ENCODE peak calls at places on chromosomes 1 and 21, in five cellular contexts. S is A673; Z is CD4-positive, alpha-beta memory T cell; X is psoas muscle; H is choroid plexus epithelial cell. L is an unnamed sample.

GRCh38 chr1:154847891-154848290 is 22.2 kb downstream of the KCNN3 start:
- DNase-seq in S (peak; percentile 80), Z (no peak), X (peak; percentile 71), H (no peak), L (no peak)

GRCh38 chr1:201739492-201740085 is 89.4 kb upstream of the IPO9 start:
- DNase-seq in S (peak; percentile 54), Z (peak; percentile 58), X (no peak), H (peak; percentile 71), L (peak; percentile 86)

GRCh38 chr1:56399326-56400292 is 179.8 kb downstream of the PLPP3 start:
- DNase-seq in S (no peak), Z (no peak), X (no peak), H (no peak), L (no peak)

GRCh38 chr1:59631561-59631960 is 183.2 kb upstream of the HOOK1 start:
- DNase-seq in S (no peak), Z (no peak), X (no peak), H (no peak), L (peak; percentile 58)

GRCh38 chr1:80882552-80882951 is 918.2 kb upstream of the ADGRL2 start:
- DNase-seq in S (no peak), Z (no peak), X (no peak), H (peak; percentile 76), L (peak; percentile 35)

GRCh38 chr1:2544875-2545638 is 11.1 kb upstream of the TNFRSF14 start:
- DNase-seq in S (no peak), Z (no peak), X (no peak), H (no peak), L (no peak)

GRCh38 chr1:49163041-49163440 is 386.4 kb upstream of the BEND5 start:
- DNase-seq in S (no peak), Z (no peak), X (no peak), H (peak; percentile 12), L (peak; percentile 20)

GRCh38 chr1:15341634-15342375 is 67.9 kb upstream of the EFHD2 start:
- DNase-seq in S (peak; percentile 54), Z (no peak), X (no peak), H (peak; percentile 75), L (peak; percentile 87)

GRCh38 chr1:242349636-242350035 is 174.9 kb downstream of the PLD5 start:
- DNase-seq in S (no peak), Z (no peak), X (no peak), H (no peak), L (no peak)

GRCh38 chr1:176998396-176998795 is 166.1 kb downstream of the ASTN1 start:
- DNase-seq in S (peak; percentile 79), Z (no peak), X (no peak), H (no peak), L (peak; percentile 57)

GRCh38 chr1:211551628-211552465 is 27.1 kb downstream of the SLC30A1 start:
- DNase-seq in S (peak; percentile 52), Z (no peak), X (no peak), H (peak; percentile 81), L (peak; percentile 93)

DNA sequence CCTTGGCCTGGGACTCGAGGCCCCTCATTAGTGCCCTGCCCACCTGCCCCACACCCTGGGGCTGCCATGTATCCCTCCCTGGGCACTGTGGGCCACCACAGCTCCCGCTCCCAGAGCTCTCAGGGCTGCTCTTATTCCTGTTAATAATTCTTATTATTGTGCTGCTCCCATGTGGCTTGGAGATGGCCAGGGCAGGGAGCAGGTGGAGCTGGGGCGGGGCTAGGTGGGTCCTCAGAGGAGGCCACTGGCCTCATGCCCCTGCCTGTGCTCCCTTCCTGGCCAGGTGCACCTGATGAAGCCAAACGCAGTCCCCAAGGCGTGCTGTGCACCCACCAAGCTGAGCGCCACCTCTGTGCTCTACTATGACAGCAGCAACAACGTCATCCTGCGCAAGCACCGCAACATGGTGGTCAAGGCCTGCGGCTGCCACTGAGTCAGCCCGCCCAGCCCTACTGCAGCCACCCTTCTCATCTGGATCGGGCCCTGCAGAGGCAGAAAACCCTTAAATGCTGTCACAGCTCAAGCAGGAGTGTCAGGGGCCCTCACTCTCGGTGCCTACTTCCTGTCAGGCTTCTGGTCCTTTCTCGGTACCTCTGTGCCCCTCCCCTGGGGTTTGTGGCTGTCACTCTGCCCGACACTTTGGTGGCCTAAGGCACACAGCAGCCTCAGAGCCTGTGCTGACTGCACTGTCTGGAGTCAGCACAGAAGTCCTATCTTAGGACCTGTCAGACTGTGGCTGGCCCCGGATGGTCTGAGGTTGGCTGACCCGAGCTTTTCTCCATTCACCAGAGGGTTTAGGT is 34.1 kb downstream of the BMP8A start:
- DNase-seq in S (no peak), Z (no peak), X (no peak), H (no peak), L (no peak)
- H3K4me3 ChIP-seq in S (no peak overlapping the region), Z (no peak overlapping the region), X (no peak overlapping the region), H (no peak overlapping the region), L (no peak overlapping the region)

DNA sequence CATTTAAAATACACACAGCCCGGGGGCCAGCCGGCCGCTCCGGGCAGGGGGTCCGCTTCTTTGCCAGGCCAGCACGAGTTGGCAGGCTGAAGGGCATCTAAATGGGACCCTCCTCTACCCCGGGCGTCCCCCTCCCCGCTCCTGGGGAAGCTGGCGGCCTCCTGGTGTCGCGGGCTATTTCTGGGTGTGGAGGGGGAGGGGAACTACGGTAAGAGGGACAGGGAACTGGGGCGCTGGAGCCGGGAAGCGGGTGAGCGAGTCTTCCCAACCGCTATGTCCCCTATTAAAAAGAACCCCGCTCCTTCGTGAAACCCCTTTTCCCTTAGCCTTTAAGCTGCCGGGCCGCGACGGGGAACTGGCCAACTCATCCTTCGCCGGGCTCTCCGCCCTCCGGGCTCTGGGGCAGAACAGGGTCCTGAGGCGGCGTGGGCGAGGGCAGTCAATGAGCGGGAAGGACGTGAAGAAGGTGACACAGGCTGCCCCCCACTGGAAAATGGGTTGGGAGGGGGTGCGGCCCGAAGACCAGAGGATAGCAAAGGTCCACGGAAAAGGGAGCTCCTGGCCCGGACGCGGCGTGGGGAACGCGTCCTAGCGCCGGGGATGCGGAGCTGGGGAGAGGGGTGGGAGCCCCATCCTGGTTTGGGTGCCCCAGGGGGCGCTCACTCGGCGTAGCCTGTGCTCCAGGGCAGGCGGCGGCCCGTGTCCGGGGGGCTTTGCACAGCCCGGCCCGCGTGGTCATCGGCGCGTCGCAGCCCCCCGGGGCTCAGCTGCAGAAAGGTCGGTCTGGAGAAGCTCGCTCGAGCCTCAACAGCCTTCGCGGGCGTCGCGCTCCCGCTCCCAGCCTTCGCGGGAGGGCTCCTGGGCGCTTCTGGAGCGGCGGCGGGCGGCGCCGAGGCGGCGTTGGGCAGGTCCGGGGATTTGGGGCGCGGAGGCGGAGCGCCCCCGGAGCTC is 544 bp downstream of the PPM1J start:
- DNase-seq in S (no peak), Z (no peak), X (peak; percentile 72), H (no peak), L (no peak)
- H3K4me3 ChIP-seq in S (peak overlapping the region; percentile 52), Z (no peak overlapping the region), X (peak overlapping the region; percentile 92), H (peak overlapping the region; percentile 65), L (peak overlapping the region; percentile 65)

GRCh38 chr21:41207401-41208388 is 39.7 kb downstream of the BACE2 start:
- DNase-seq in S (no peak), Z (no peak), X (peak; percentile 70), H (peak; percentile 69), L (peak; percentile 81)
- H3K4me3 ChIP-seq in S (no peak overlapping the region), Z (no peak overlapping the region), X (no peak overlapping the region), H (peak overlapping the region; percentile 20), L (no peak overlapping the region)

GRCh38 chr1:151143057-151143435 is 3.4 kb downstream of the SEMA6C start:
- DNase-seq in S (no peak), Z (no peak), X (peak; percentile 80), H (no peak), L (no peak)

GRCh38 chr1:151144474-151145157 is 1.8 kb downstream of the SEMA6C start:
- DNase-seq in S (no peak), Z (no peak), X (no peak), H (peak; percentile 32), L (no peak)

GRCh38 chr1:151143986-151144385 is 2.4 kb downstream of the SEMA6C start:
- DNase-seq in S (no peak), Z (no peak), X (no peak), H (no peak), L (no peak)

GRCh38 chr1:151145158-151146071 is 1.0 kb downstream of the SEMA6C start:
- DNase-seq in S (no peak), Z (peak; percentile 24), X (peak; percentile 79), H (peak; percentile 29), L (peak; percentile 22)

GRCh38 chr1:151142411-151143056 is 3.9 kb downstream of the SEMA6C start:
- DNase-seq in S (no peak), Z (no peak), X (peak; percentile 94), H (no peak), L (no peak)
- H3K4me3 ChIP-seq in S (no peak overlapping the region), Z (no peak overlapping the region), X (peak overlapping the region; percentile 76), H (no peak overlapping the region), L (no peak overlapping the region)

DNA sequence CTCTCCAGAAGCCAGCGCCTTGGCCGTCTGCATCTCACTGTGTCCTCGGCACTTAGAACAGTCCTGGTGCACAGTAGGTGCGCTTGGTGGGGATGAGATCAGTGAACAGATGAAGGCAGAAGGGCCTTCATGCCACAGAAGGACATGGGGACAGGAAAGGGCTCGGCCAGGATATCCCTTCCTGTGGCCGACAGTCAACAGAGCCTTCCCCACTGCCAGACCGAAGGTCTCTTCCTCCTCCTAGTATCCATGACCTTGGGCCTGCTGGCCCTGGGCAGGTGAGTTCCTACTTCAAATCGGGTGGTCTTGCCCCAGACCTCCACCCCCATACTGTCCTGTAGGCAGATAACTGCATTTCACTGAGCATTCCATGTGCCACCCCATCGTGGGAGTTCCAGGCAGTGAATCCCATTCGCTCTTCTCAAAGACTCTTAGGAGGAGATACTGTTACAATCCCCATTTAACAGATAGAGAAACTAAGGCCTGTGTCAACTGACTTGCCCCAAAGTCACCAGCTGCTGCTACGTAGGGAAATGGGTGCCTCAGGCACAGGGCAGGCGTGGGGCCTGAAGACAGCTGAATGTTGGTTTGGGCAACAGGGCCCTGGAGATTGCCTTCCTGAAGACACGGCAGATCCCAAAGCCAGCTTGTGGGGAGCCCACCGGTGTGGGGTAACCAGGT is 3.5 kb downstream of the PLEKHG5 start:
- DNase-seq in S (no peak), Z (no peak), X (no peak), H (no peak), L (no peak)
- H3K4me3 ChIP-seq in S (no peak overlapping the region), Z (no peak overlapping the region), X (no peak overlapping the region), H (no peak overlapping the region), L (no peak overlapping the region)

GRCh38 chr1:228058981-228059535 is 23.4 kb upstream of the ARF1 start:
- DNase-seq in S (no peak), Z (peak; percentile 80), X (peak; percentile 47), H (no peak), L (no peak)
- H3K4me3 ChIP-seq in S (peak overlapping the region; percentile 43), Z (peak overlapping the region; percentile 36), X (no peak overlapping the region), H (no peak overlapping the region), L (peak overlapping the region; percentile 16)

GRCh38 chr1:198612471-198613265 is 26.2 kb upstream of the PTPRC start:
- DNase-seq in S (no peak), Z (peak; percentile 43), X (no peak), H (no peak), L (no peak)
- H3K4me3 ChIP-seq in S (no peak overlapping the region), Z (peak overlapping the region; percentile 20), X (no peak overlapping the region), H (no peak overlapping the region), L (no peak overlapping the region)

DNA sequence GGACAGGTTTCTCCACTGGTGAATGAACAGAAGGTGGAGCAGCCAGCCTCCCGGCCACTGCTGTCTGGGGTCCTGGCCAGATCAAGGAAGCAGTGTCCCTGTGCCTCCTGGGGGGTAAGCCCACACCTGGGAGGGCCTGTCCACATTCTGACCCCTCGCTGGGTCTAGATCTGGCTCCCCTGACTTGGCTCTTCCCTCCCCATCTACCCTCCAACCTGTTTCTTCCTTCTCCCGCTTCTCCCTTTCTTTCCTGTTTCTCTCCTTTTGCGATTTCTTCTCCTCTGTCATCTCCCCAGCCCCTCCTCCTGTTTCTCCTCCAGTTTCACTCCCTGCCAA is 378 bp downstream of the RORC start:
- DNase-seq in S (no peak), Z (no peak), X (no peak), H (no peak), L (no peak)
- H3K4me3 ChIP-seq in S (no peak overlapping the region), Z (no peak overlapping the region), X (peak overlapping the region; percentile 74), H (no peak overlapping the region), L (no peak overlapping the region)

GRCh38 chr1:203650012-203650836 is 23.6 kb downstream of the ATP2B4 start:
- DNase-seq in S (no peak), Z (peak; percentile 59), X (peak; percentile 70), H (peak; percentile 64), L (peak; percentile 97)
- H3K4me3 ChIP-seq in S (no peak overlapping the region), Z (peak overlapping the region; percentile 13), X (peak overlapping the region; percentile 17), H (peak overlapping the region; percentile 32), L (no peak overlapping the region)